ENCODE peak calls at places on chromosomes 7 and 10, in ten cellular contexts. O is CD8-positive, alpha-beta T cell; G is GM13976; I is MM.1S; N is lower lobe of right lung; J is adrenal gland; W is kidney; V is PC-3; M is HepG2; F is coronary artery. A is an unnamed sample.

GRCh38 chr7:36686499-36686898 is 37.8 kb downstream of the AOAH start:
- DNase-seq in O (no peak), G (no peak), I (no peak), N (no peak), J (no peak), W (no peak), V (peak), M (no peak), F (no peak), A (no peak)

GRCh38 chr10:62732841-62733653 is 71.5 kb upstream of the ADO start:
- DNase-seq in O (no peak), G (peak), I (peak), N (no peak), J (no peak), W (no peak), V (peak), M (no peak), F (no peak), A (peak)

GRCh38 chr7:112994666-112995065 is 92.0 kb downstream of the GPR85 start:
- DNase-seq in O (no peak), G (no peak), I (no peak), N (no peak), J (no peak), W (no peak), V (no peak), M (no peak), F (no peak), A (no peak)

GRCh38 chr10:3393958-3394357 is 221.4 kb upstream of the PITRM1 start:
- DNase-seq in O (no peak), G (no peak), I (no peak), N (no peak), J (no peak), W (no peak), V (no peak), M (no peak), F (no peak), A (no peak)

GRCh38 chr7:70215491-70215890 is 617.2 kb downstream of the AUTS2 start:
- DNase-seq in O (no peak), G (peak), I (no peak), N (no peak), J (no peak), W (no peak), V (no peak), M (no peak), F (no peak), A (no peak)

GRCh38 chr7:105796365-105796764 is 80.0 kb downstream of the ATXN7L1 start:
- DNase-seq in O (no peak), G (no peak), I (no peak), N (no peak), J (peak), W (no peak), V (no peak), M (no peak), F (no peak), A (no peak)

GRCh38 chr7:79506481-79506880 is 53.0 kb upstream of the MAGI2 start:
- DNase-seq in O (no peak), G (no peak), I (no peak), N (no peak), J (no peak), W (no peak), V (peak), M (peak), F (no peak), A (no peak)

GRCh38 chr7:128155100-128155763 is 85.8 kb upstream of the LEP start:
- DNase-seq in O (no peak), G (no peak), I (no peak), N (no peak), J (no peak), W (no peak), V (no peak), M (no peak), F (peak), A (no peak)

GRCh38 chr10:71613877-71614276 is 105.7 kb downstream of the C10orf105 start:
- DNase-seq in O (no peak), G (no peak), I (no peak), N (no peak), J (no peak), W (no peak), V (no peak), M (no peak), F (no peak), A (no peak)

GRCh38 chr7:158811461-158811860 is 17.8 kb downstream of the ESYT2 start:
- DNase-seq in O (no peak), G (no peak), I (no peak), N (no peak), J (peak), W (no peak), V (peak), M (no peak), F (no peak), A (no peak)

GRCh38 chr7:27961255-27961654 is 219.3 kb downstream of the JAZF1 start:
- DNase-seq in O (no peak), G (no peak), I (no peak), N (no peak), J (peak), W (no peak), V (peak), M (no peak), F (no peak), A (no peak)

GRCh38 chr7:1241510-1242128 is 8.9 kb downstream of the UNCX start:
- DNase-seq in O (no peak), G (no peak), I (no peak), N (no peak), J (no peak), W (peak), V (no peak), M (no peak), F (no peak), A (no peak)

GRCh38 chr10:89327803-89328441 is at the start of gene IFIT3:
- DNase-seq in O (no peak), G (peak), I (no peak), N (peak), J (peak), W (no peak), V (peak), M (peak), F (no peak), A (no peak)

GRCh38 chr7:98866765-98867164 is 3.0 kb downstream of the TMEM130 start:
- DNase-seq in O (no peak), G (no peak), I (no peak), N (peak), J (no peak), W (peak), V (no peak), M (no peak), F (no peak), A (no peak)

GRCh38 chr7:16409777-16410176 is 11.6 kb downstream of the CRPPA start:
- DNase-seq in O (no peak), G (no peak), I (no peak), N (no peak), J (no peak), W (no peak), V (no peak), M (no peak), F (no peak), A (no peak)

GRCh38 chr10:73908853-73909611 is 1.9 kb upstream of the PLAU start:
- DNase-seq in O (no peak), G (peak), I (no peak), N (peak), J (peak), W (no peak), V (peak), M (peak), F (no peak), A (no peak)

GRCh38 chr7:157775021-157775559 is 438.3 kb downstream of the DNAJB6 start:
- DNase-seq in O (no peak), G (no peak), I (no peak), N (peak), J (no peak), W (peak), V (no peak), M (no peak), F (no peak), A (no peak)

GRCh38 chr10:125983161-125983560 is 86.8 kb downstream of the FANK1 start:
- DNase-seq in O (no peak), G (no peak), I (no peak), N (no peak), J (no peak), W (no peak), V (no peak), M (no peak), F (no peak), A (no peak)

GRCh38 chr7:24660541-24660940 is 87.3 kb downstream of the PALS2 start:
- DNase-seq in O (no peak), G (no peak), I (no peak), N (no peak), J (no peak), W (no peak), V (no peak), M (no peak), F (no peak), A (no peak)

GRCh38 chr7:156640949-156641485 is 443 bp downstream of the RNF32 start:
- DNase-seq in O (peak), G (no peak), I (peak), N (peak), J (peak), W (no peak), V (peak), M (no peak), F (no peak), A (no peak)

GRCh38 chr10:35998036-35998435 is 355.9 kb upstream of the FZD8 start:
- DNase-seq in O (no peak), G (no peak), I (no peak), N (no peak), J (no peak), W (no peak), V (no peak), M (no peak), F (no peak), A (no peak)

GRCh38 chr10:113273151-113273876 is 279.5 kb upstream of the HABP2 start:
- DNase-seq in O (no peak), G (no peak), I (no peak), N (peak), J (peak), W (peak), V (no peak), M (no peak), F (no peak), A (no peak)

GRCh38 chr7:1746491-1746975 is 76.5 kb downstream of the ELFN1 start:
- DNase-seq in O (no peak), G (no peak), I (no peak), N (no peak), J (no peak), W (peak), V (no peak), M (no peak), F (no peak), A (no peak)

GRCh38 chr7:112173214-112173905 is 32.8 kb downstream of the DOCK4 start:
- DNase-seq in O (no peak), G (no peak), I (no peak), N (no peak), J (no peak), W (no peak), V (no peak), M (no peak), F (no peak), A (no peak)

GRCh38 chr10:3813267-3813666 is 28.3 kb upstream of the KLF6 start:
- DNase-seq in O (no peak), G (no peak), I (no peak), N (no peak), J (no peak), W (no peak), V (no peak), M (no peak), F (no peak), A (no peak)

GRCh38 chr10:127849224-127849623 is 43.5 kb downstream of the CLRN3 start:
- DNase-seq in O (no peak), G (no peak), I (no peak), N (no peak), J (no peak), W (no peak), V (no peak), M (no peak), F (no peak), A (no peak)

GRCh38 chr7:148463210-148463609 is 127.4 kb upstream of the C7orf33 start:
- DNase-seq in O (no peak), G (no peak), I (no peak), N (no peak), J (no peak), W (no peak), V (no peak), M (no peak), F (no peak), A (no peak)

GRCh38 chr7:105012503-105013282 is 1.3 kb upstream of the KMT2E start:
- DNase-seq in O (peak), G (peak), I (peak), N (peak), J (peak), W (peak), V (peak), M (peak), F (peak), A (peak)

GRCh38 chr10:102306710-102307109 is 61.4 kb downstream of the GBF1 start:
- DNase-seq in O (no peak), G (no peak), I (no peak), N (no peak), J (no peak), W (no peak), V (no peak), M (no peak), F (no peak), A (no peak)

GRCh38 chr7:128740996-128741395 is 1.8 kb downstream of the CALU start:
- DNase-seq in O (no peak), G (no peak), I (no peak), N (no peak), J (peak), W (no peak), V (no peak), M (no peak), F (no peak), A (no peak)

GRCh38 chr7:152735443-152736004 is 24.0 kb upstream of the ACTR3B start:
- DNase-seq in O (no peak), G (no peak), I (no peak), N (no peak), J (peak), W (no peak), V (no peak), M (no peak), F (no peak), A (no peak)

GRCh38 chr7:147380926-147381325 is 1209.6 kb upstream of the C7orf33 start:
- DNase-seq in O (no peak), G (no peak), I (no peak), N (no peak), J (no peak), W (no peak), V (no peak), M (no peak), F (no peak), A (no peak)

GRCh38 chr7:110595694-110596093 is 495.2 kb upstream of the LRRN3 start:
- DNase-seq in O (no peak), G (no peak), I (peak), N (no peak), J (no peak), W (no peak), V (no peak), M (no peak), F (no peak), A (no peak)

GRCh38 chr10:69069090-69070042 is 18.5 kb upstream of the SRGN start:
- DNase-seq in O (no peak), G (no peak), I (no peak), N (no peak), J (no peak), W (no peak), V (no peak), M (no peak), F (no peak), A (no peak)

GRCh38 chr7:65896279-65896678 is 23.4 kb downstream of the VKORC1L1 start:
- DNase-seq in O (no peak), G (no peak), I (no peak), N (no peak), J (no peak), W (no peak), V (no peak), M (no peak), F (no peak), A (no peak)

GRCh38 chr10:47055386-47056382 is 144.5 kb downstream of the PTPN20 start:
- DNase-seq in O (no peak), G (no peak), I (no peak), N (no peak), J (no peak), W (no peak), V (no peak), M (no peak), F (peak), A (no peak)
- TF ChIP-seq CTCF in O (no peak), G (no peak), I (no peak), N (no peak), J (no peak), W (no peak), V (no peak), M (no peak), F (no peak), A (no peak)

GRCh38 chr10:70323697-70324340 is 40.0 kb upstream of the NPFFR1 start:
- DNase-seq in O (no peak), G (no peak), I (no peak), N (no peak), J (no peak), W (peak), V (no peak), M (peak), F (no peak), A (no peak)
- TF ChIP-seq CTCF in O (no peak), G (no peak), I (no peak), N (no peak), J (no peak), W (no peak), V (peak), M (peak), F (no peak), A (no peak)

DNA sequence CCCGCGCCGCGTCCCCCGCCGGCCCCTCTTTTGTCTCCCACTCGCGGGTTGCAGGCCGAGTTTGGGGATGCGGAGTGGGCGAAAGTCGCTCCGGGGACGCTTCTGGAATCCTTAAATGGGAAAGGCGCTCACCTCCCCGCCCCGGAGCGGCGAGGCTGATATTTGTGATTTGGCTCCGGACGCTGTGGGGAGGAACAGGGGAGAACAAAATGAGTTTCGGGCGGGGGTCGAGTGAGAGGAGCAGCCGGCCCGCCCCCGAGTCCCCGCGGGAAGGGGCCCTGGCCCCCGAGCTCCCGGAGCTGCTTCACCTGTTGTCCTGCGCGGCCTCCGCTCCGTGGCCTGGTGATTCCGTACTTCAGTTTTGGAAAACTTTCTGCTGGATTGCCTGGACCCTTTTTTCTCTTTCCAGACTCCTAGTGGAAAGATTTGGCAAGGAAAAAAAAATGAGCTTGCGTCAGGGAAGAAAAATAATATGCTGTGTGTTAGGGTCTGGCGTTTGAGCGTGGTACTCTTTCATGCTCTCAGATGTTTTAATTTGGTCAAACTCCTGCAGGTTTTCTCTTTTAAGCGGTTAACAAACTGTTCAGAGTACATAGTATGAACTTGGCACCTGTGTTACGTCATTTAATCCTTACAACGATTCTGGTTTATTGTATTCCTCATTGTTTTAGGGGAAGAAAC is 831 bp downstream of the BMPR1A start:
- DNase-seq in O (no peak), G (peak), I (no peak), N (peak), J (peak), W (peak), V (peak), M (peak), F (peak), A (peak)
- TF ChIP-seq CTCF in O (no peak), G (no peak), I (no peak), N (peak), J (peak), W (no peak), V (no peak), M (no peak), F (no peak), A (no peak)

GRCh38 chr10:12690525-12691139 is 310.9 kb downstream of the CCDC3 start:
- DNase-seq in O (no peak), G (no peak), I (no peak), N (no peak), J (peak), W (peak), V (no peak), M (no peak), F (no peak), A (no peak)
- TF ChIP-seq CTCF in O (no peak), G (no peak), I (no peak), N (no peak), J (no peak), W (no peak), V (no peak), M (no peak), F (no peak), A (no peak)

GRCh38 chr7:34281260-34281659 is 375.9 kb downstream of the BMPER start:
- DNase-seq in O (no peak), G (no peak), I (no peak), N (no peak), J (no peak), W (no peak), V (no peak), M (peak), F (no peak), A (no peak)
- TF ChIP-seq CTCF in O (no peak), G (no peak), I (peak), N (no peak), J (no peak), W (no peak), V (no peak), M (peak), F (no peak), A (no peak)

GRCh38 chr10:43409385-43410109 is 561 bp upstream of the HNRNPF start:
- DNase-seq in O (peak), G (peak), I (peak), N (peak), J (peak), W (peak), V (peak), M (no peak), F (no peak), A (peak)
- TF ChIP-seq CTCF in O (no peak), G (no peak), I (peak), N (no peak), J (no peak), W (no peak), V (no peak), M (no peak), F (no peak), A (no peak)

GRCh38 chr10:31031205-31031665 is 430 bp downstream of the ZNF438 start:
- DNase-seq in O (no peak), G (peak), I (no peak), N (no peak), J (no peak), W (no peak), V (no peak), M (no peak), F (no peak), A (no peak)
- TF ChIP-seq CTCF in O (no peak), G (peak), I (no peak), N (no peak), J (no peak), W (no peak), V (no peak), M (no peak), F (no peak), A (no peak)